ENCODE peak calls at places on chromosomes 13 and 19, in five cellular contexts. H is RWPE2; D is mesothelial cell of epicardium; F is CD8-positive, alpha-beta T cell; L is AG04450. A is an unnamed sample.

GRCh38 chr19:35268546-35269424 is at the start of gene USF2:
- DNase-seq in D (peak; percentile 70), H (peak; percentile 84), F (peak; percentile 78), L (no peak), A (peak; percentile 83)

GRCh38 chr13:42232671-42233070 is 39.3 kb upstream of the AKAP11 start:
- DNase-seq in H (no peak), F (no peak), L (no peak), D (no peak), A (no peak)

GRCh38 chr13:84870190-84870589 is 929.0 kb downstream of the SLITRK6 start:
- DNase-seq in H (no peak), F (no peak), D (no peak), L (no peak), A (no peak)

GRCh38 chr19:49396738-49397505 is 8.9 kb downstream of the KASH5 start:
- DNase-seq in L (no peak), F (no peak), D (no peak), H (no peak), A (no peak)

GRCh38 chr13:40402931-40403412 is 263.5 kb downstream of the FOXO1 start:
- DNase-seq in L (no peak), D (no peak), H (no peak), F (no peak), A (no peak)

GRCh38 chr19:23698711-23699520 is 11.9 kb upstream of the ZNF675 start:
- DNase-seq in D (peak; percentile 57), H (no peak), L (no peak), F (no peak), A (no peak)

GRCh38 chr19:49085020-49085867 is at the start of gene SNRNP70:
- DNase-seq in D (peak; percentile 100), H (peak; percentile 98), F (peak; percentile 100), L (peak; percentile 99), A (peak; percentile 99)

GRCh38 chr19:52464798-52465470 is 11.6 kb downstream of the ZNF578 start:
- DNase-seq in H (no peak), F (no peak), L (no peak), D (no peak), A (no peak)

GRCh38 chr13:75771818-75772217 is 135.7 kb downstream of the LMO7 start:
- DNase-seq in H (no peak), D (no peak), L (peak; percentile 59), F (no peak), A (no peak)

GRCh38 chr13:78655906-78656305 is 3.0 kb downstream of the OBI1 start:
- DNase-seq in D (no peak), L (no peak), H (no peak), F (no peak), A (no peak)

GRCh38 chr13:78978381-78978998 is 319.5 kb upstream of the OBI1 start:
- DNase-seq in D (no peak), H (no peak), L (peak; percentile 29), F (no peak), A (peak; percentile 39)

GRCh38 chr13:27644302-27644701 is 22.6 kb downstream of the POLR1D start:
- DNase-seq in H (no peak), D (no peak), F (no peak), L (peak; percentile 79), A (no peak)

GRCh38 chr19:38869160-38869835 is 8.8 kb downstream of the RINL start:
- DNase-seq in H (no peak), F (peak; percentile 66), D (no peak), L (no peak), A (no peak)

GRCh38 chr19:16850133-16850532 is 20.9 kb downstream of the SIN3B start:
- DNase-seq in D (no peak), H (no peak), L (peak; percentile 6), F (no peak), A (no peak)

GRCh38 chr13:107866666-107867623 is 348.4 kb downstream of the LIG4 start:
- DNase-seq in H (no peak), D (peak; percentile 50), L (no peak), F (no peak), A (no peak)

GRCh38 chr13:97191615-97192014 is 30.5 kb upstream of the MBNL2 start:
- DNase-seq in L (no peak), D (no peak), H (no peak), F (no peak), A (no peak)

GRCh38 chr13:38213307-38213706 is 136.3 kb upstream of the UFM1 start:
- DNase-seq in F (no peak), L (no peak), H (no peak), D (no peak), A (no peak)

GRCh38 chr19:12769689-12770088 is 5.7 kb downstream of the HOOK2 start:
- DNase-seq in L (no peak), D (no peak), H (no peak), F (peak; percentile 56), A (peak; percentile 85)

GRCh38 chr19:10899171-10899653 is 27.9 kb downstream of the CARM1 start:
- DNase-seq in L (no peak), F (no peak), H (no peak), D (no peak), A (no peak)

GRCh38 chr19:56253737-56254136 is 18.8 kb upstream of the EDDM13 start:
- DNase-seq in L (peak; percentile 20), F (no peak), D (no peak), H (no peak), A (peak; percentile 45)
- TF ChIP-seq CTCF in L (peak; percentile 56), F (peak; percentile 28), D (peak; percentile 27), H (peak; percentile 40), A (peak; percentile 48)

GRCh38 chr13:35791191-35791902 is 314.9 kb upstream of the MAB21L1 start:
- DNase-seq in D (no peak), L (no peak), H (no peak), F (no peak), A (no peak)

GRCh38 chr13:35793823-35794222 is 317.3 kb upstream of the MAB21L1 start:
- DNase-seq in F (no peak), D (no peak), H (no peak), L (no peak), A (no peak)

GRCh38 chr13:35787937-35788336 is 311.4 kb upstream of the MAB21L1 start:
- DNase-seq in H (no peak), L (no peak), F (no peak), D (no peak), A (no peak)

GRCh38 chr13:35785563-35786327 is 309.3 kb upstream of the MAB21L1 start:
- DNase-seq in D (no peak), H (no peak), F (no peak), L (no peak), A (no peak)

GRCh38 chr13:35789335-35790166 is 313.1 kb upstream of the MAB21L1 start:
- DNase-seq in D (no peak), F (no peak), H (no peak), L (no peak), A (peak; percentile 18)
- TF ChIP-seq CTCF in D (peak; percentile 48), F (no peak), H (peak; percentile 74), L (peak; percentile 69), A (peak; percentile 45)

DNA sequence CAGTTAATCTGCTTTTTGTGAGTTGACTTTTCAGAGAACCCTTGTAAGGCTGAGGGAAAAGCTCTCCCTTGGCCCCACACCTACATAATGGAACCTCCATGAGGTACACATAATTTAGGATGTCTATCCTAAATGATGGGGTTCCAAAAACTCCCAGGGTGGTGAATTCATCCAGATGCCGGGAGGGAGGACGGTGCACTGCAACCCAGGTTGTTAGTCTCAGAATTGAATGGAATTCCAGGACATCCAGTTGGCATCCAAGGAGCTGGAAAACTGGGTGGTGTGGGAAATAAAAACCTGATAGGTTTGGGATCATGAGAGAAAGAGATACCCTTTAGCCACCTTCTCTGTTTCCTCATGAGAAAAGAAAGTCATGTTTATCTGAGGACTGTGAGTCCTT is 49.7 kb downstream of the C13orf46 start:
- DNase-seq in F (no peak), L (no peak), D (no peak), H (peak; percentile 9), A (no peak)
- TF ChIP-seq CTCF in F (no peak), L (no peak), D (no peak), H (no peak), A (no peak)

DNA sequence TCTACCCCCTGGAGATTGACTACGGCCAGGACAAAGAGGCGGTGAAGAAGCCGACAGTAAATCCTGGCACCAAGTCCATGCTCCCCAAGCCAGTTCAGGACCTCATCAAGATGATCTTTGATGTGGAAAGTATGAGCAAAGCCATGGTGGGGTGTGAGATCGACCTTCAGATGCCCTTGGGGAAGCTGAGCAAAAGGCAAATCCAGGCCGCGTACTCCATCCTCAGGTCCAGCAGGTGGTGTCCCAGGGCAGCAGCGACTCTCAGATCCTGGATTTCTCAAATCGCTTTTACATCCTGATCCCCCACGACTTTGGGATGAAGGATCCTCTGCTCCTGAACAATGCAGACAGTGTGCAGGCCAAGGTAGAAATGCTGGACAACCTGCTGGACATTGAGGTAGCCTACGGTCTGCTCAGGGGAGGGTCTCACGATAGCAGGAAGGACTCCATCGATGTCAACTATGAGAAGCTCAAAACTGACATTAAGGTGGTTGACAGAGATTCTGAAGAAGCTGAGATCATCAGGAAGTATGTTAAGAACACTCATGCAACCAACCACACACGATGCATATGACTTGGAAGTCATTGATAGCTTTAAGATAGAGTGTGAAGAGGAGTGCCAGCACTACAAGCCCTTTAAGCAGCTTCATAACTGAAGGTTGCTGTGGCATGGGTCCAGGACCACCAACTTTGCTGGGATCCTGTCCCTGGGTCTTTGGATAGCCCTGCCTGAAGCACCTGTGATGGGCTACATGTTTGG is 24.0 kb upstream of the ANKRD10 start:
- DNase-seq in H (no peak), D (no peak), L (no peak), F (no peak), A (no peak)
- TF ChIP-seq CTCF in H (no peak), D (no peak), L (no peak), F (no peak), A (no peak)

DNA sequence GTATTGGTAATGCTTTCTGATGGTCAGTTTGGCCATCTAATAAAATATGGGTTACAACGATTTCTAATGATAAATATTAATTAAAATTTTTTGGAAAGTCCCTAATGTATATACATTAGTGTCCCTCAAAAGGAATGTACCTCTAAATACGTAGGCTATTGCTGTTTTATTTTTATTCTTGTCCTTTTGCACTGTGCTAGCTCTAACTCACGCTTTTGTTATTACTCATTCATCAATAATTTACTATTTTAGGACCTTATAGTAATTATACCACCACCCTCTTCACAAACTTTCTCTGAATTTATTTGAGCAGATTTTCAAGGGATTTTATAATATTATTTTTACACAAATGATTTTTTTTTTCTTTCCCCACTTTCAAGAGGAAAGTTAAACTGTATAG is 795.9 kb upstream of the PCDH9 start:
- DNase-seq in L (no peak), D (no peak), H (no peak), F (no peak), A (no peak)
- TF ChIP-seq CTCF in L (no peak), D (no peak), H (no peak), F (no peak), A (no peak)

DNA sequence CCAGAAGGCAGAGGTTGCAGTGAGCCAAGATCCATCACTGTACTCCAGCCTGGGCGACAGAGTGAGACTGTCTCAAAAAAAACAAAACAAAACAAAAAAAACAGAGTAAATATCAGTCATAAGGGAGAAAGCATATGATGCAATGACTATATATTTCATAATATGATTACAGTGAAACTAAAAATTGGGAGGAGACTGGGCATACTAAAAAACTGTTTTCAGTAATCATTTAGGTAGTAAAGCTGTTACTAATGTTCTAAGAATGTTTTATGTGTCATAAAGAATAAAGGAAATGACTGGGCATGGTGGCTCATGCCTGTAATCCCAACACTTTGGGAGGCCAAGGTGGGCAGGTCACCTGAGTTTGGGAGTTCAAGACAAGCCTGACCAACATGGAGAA is 15.9 kb downstream of the ZNF573 start:
- DNase-seq in H (no peak), L (no peak), D (no peak), F (no peak), A (no peak)
- TF ChIP-seq CTCF in H (no peak), L (no peak), D (no peak), F (no peak), A (no peak)

A was measured in GM10248.